ENCODE peak calls at places on chromosomes 4 and X, in six cellular contexts. Q, P, U, T, I and E are unnamed samples. For H3K4me1, the result is how much of the 10 kb centered on the place peaks cover.

GRCh38 chr4:183499389-183499788 is 5.5 kb upstream of the ING2 start:
- DNase-seq in Q (no peak), P (no peak), U (no peak), T (no peak), I (no peak), E (no peak)

GRCh38 chr4:107774681-107775080 is 50.1 kb upstream of the SGMS2 start:
- DNase-seq in Q (no peak), P (no peak), U (no peak), T (no peak), I (no peak), E (no peak)

GRCh38 chrX:135191838-135192237 is 20.6 kb upstream of the CT55 start:
- DNase-seq in Q (no peak), P (no peak), U (no peak), T (no peak), I (no peak), E (no peak)

GRCh38 chrX:7711167-7711566 is 131.8 kb upstream of the VCX start:
- DNase-seq in Q (no peak), P (peak), U (no peak), T (no peak), I (no peak), E (no peak)

GRCh38 chr4:128861856-128862518 is 52.5 kb downstream of the JADE1 start:
- DNase-seq in Q (peak), P (no peak), U (no peak), T (no peak), I (no peak), E (no peak)

GRCh38 chr4:125750827-125751466 is 436.2 kb downstream of the FAT4 start:
- DNase-seq in Q (no peak), P (no peak), U (no peak), T (no peak), I (no peak), E (no peak)

GRCh38 chrX:151713859-151714258 is 2.0 kb upstream of the FATE1 start:
- DNase-seq in Q (no peak), P (no peak), U (no peak), T (no peak), I (no peak), E (no peak)

GRCh38 chr4:38319456-38320348 is 344.3 kb upstream of the KLF3 start:
- DNase-seq in Q (peak), P (peak), U (peak), T (peak), I (peak), E (peak)

GRCh38 chr4:124428648-124429047 is 283.9 kb downstream of the ANKRD50 start:
- DNase-seq in Q (no peak), P (no peak), U (no peak), T (no peak), I (no peak), E (no peak)

GRCh38 chr4:171846232-171846631 is 33.0 kb downstream of the GALNTL6 start:
- DNase-seq in Q (no peak), P (no peak), U (no peak), T (no peak), I (no peak), E (no peak)

GRCh38 chrX:100368167-100368566 is 41.9 kb downstream of the PCDH19 start:
- DNase-seq in Q (no peak), P (no peak), U (no peak), T (no peak), I (no peak), E (no peak)

GRCh38 chr4:123587983-123588494 is 191.4 kb downstream of the SPRY1 start:
- DNase-seq in Q (no peak), P (peak), U (no peak), T (peak), I (no peak), E (peak)

GRCh38 chrX:12967711-12968465 is 7.0 kb upstream of the TMSB4X start:
- DNase-seq in Q (no peak), P (no peak), U (no peak), T (no peak), I (no peak), E (no peak)

GRCh38 chr4:84878090-84878489 is 88.4 kb downstream of the WDFY3 start:
- DNase-seq in Q (no peak), P (peak), U (no peak), T (no peak), I (no peak), E (no peak)

GRCh38 chr4:186027405-186027804 is 41.6 kb upstream of the TLR3 start:
- DNase-seq in Q (no peak), P (peak), U (no peak), T (no peak), I (no peak), E (no peak)

GRCh38 chr4:169723207-169723606 is 34.5 kb downstream of the HPF1 start:
- DNase-seq in Q (no peak), P (no peak), U (no peak), T (no peak), I (no peak), E (no peak)

GRCh38 chrX:39950035-39950688 is 147.6 kb downstream of the BCOR start:
- DNase-seq in Q (no peak), P (no peak), U (no peak), T (no peak), I (no peak), E (no peak)

GRCh38 chrX:108945883-108946523 is 209.6 kb upstream of the IRS4 start:
- DNase-seq in Q (no peak), P (peak), U (no peak), T (no peak), I (no peak), E (no peak)

GRCh38 chr4:152325831-152326230 is 210.1 kb downstream of the FBXW7 start:
- DNase-seq in Q (no peak), P (peak), U (no peak), T (no peak), I (no peak), E (no peak)

DNA sequence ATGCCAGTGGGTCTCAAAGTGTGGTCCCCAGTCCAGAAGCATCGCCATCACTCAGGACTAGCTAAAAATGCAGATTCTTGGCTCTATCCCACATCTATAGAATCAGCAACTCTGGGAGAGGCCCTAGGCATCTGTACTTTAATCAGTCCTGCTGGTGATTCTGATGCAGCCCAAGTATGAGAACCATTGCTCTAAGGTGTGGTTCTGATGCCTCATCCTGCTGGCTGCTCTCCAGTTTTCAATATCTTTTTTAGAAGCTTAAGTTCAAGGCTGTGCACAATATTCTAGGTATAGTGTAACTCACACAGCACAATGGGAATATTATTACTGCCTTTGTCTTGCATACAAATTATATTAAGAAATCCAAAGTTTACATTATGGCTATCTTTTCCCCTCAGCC is 108.9 kb downstream of the PHEX start:
- DNase-seq in Q (no peak), P (no peak), U (no peak), T (no peak), I (no peak), E (no peak)
- H3K4me1 ChIP-seq in Q (under half), P (under half), U (under half), T (under half), I (under half), E (under half)

GRCh38 chr4:7857238-7857701 is 82.4 kb downstream of the AFAP1 start:
- DNase-seq in Q (no peak), P (no peak), U (no peak), T (no peak), I (peak), E (no peak)

GRCh38 chr4:7858498-7858897 is 81.2 kb downstream of the AFAP1 start:
- DNase-seq in Q (no peak), P (no peak), U (no peak), T (no peak), I (no peak), E (no peak)

GRCh38 chr4:7857993-7858392 is 81.7 kb downstream of the AFAP1 start:
- DNase-seq in Q (no peak), P (no peak), U (no peak), T (no peak), I (no peak), E (no peak)

GRCh38 chr4:7860600-7861158 is 79.0 kb downstream of the AFAP1 start:
- DNase-seq in Q (no peak), P (no peak), U (no peak), T (no peak), I (no peak), E (no peak)

DNA sequence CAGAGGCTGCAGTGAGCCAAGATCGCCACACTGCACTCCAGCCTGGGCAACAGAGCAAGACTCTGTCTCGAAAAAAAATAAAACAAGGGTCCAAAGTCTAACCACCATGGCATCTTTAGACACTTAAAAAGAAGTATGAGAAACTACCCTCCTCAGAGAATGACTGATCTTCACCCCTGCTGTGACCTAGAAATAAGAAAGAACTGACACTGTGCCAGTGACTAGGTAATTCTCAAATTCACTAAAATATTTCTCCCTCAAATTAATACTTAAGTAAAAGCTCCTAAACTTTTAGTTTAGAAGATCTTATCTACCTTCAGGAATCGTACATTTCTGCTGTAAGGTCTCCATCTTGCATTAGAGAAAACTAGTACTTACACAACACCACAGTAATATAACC is 80.3 kb downstream of the AFAP1 start:
- DNase-seq in Q (no peak), P (no peak), U (no peak), T (no peak), I (no peak), E (no peak)
- H3K4me1 ChIP-seq in Q (under half), P (under half), U (under half), T (under half), I (half or more), E (under half)

GRCh38 chrX:107712231-107713204 is 63.1 kb downstream of the TSC22D3 start:
- DNase-seq in Q (no peak), P (no peak), U (peak), T (peak), I (no peak), E (no peak)
- H3K4me1 ChIP-seq in Q (under half), P (under half), U (under half), T (under half), I (half or more), E (under half)

DNA sequence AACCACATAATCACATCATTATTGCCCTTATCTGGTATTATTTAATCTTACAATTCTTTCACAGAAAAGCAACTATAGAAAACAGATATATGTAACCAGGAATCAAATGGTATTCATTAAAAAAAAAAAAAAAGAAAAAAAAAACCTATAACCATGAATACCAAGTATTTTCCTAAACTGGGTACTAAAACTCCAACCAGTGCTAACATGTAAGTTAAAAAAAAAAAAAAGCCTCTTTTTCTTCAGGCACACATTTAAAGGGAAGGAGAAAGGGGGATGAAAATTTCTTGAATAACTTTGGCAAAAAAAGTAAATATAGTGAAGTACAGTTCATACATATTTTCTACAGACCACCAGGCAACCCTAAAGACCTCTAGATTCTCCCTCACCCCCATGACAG is 2.1 kb downstream of the PPAT start:
- DNase-seq in Q (no peak), P (no peak), U (no peak), T (no peak), I (no peak), E (no peak)
- H3K4me1 ChIP-seq in Q (under half), P (under half), U (under half), T (under half), I (under half), E (under half)

DNA sequence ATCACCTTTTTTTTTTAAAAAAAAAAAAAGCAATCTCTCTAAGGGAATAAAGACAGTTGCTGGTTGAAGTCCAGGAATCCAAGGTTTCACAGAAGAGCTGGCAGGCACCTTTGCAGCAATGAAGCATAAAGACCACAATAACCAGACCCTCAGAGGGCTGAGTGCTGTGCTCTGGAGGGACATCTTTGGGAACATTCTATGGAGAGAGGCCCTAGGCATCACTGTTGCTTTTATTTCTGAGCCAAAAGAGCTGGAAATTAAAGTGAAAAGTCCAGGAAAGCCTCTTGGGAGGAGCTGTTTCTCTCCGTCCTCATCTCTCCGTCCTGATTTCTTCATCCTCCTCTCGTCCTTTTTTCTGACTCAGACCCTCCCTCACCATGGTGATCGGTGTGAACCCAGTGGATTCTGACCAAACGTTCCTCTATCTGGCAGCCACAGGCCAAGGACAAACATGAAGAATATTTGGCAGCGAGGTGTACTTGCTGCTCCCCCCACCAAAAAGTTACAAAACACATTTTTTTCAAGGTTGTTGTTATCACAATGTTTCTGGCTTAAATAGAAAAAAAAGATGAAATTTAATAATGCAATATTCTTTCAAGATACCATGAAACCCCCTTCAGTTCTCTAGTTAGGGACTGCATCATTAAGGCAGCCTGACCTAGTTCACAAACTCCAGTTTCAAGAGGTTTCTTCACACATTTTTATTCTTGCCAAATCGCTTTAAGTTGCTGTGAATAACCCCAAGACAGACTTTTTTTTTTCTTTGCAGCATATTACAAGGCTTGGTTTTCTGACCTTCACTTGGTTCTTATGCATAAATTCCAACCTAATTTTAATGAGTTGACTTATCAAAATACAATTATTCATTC is 80.3 kb downstream of the SCD5 start:
- DNase-seq in Q (no peak), P (no peak), U (peak), T (peak), I (peak), E (no peak)
- H3K4me1 ChIP-seq in Q (under half), P (under half), U (under half), T (under half), I (under half), E (under half)

GRCh38 chr4:1015179-1015578 is 3.8 kb downstream of the FGFRL1 start:
- DNase-seq in Q (no peak), P (no peak), U (no peak), T (no peak), I (no peak), E (no peak)
- H3K4me1 ChIP-seq in Q (under half), P (under half), U (under half), T (under half), I (under half), E (under half)